ENCODE peak calls at places on chromosomes 16 and 17, in seven cellular contexts. P is fibroblast of lung, N is MCF 10A, A is BJ, K is transverse colon, C is stomach, Z is breast epithelium. E is an unnamed sample.

GRCh38 chr17:2028737-2029136 is 1.2 kb upstream of the DPH1 start:
- DNase-seq in P (no peak), N (no peak), A (no peak), K (no peak), C (no peak), Z (no peak), E (no peak)

GRCh38 chr17:50189396-50190277 is 11.8 kb downstream of the COL1A1 start:
- DNase-seq in P (peak), N (no peak), A (no peak), K (no peak), C (no peak), Z (no peak), E (no peak)

GRCh38 chr17:77423589-77424451 is 283.1 kb downstream of the SEC14L1 start:
- DNase-seq in P (peak), N (peak), A (peak), K (peak), C (peak), Z (peak), E (no peak)

GRCh38 chr17:45117848-45118646 is 14.3 kb downstream of the PLCD3 start:
- DNase-seq in P (no peak), N (no peak), A (no peak), K (no peak), C (no peak), Z (no peak), E (no peak)

GRCh38 chr17:30905742-30906100 is 317 bp downstream of the TEFM start:
- DNase-seq in P (no peak), N (no peak), A (no peak), K (peak), C (no peak), Z (no peak), E (no peak)

GRCh38 chr16:31148281-31148728 is 1.6 kb downstream of the PRSS36 start:
- DNase-seq in P (no peak), N (no peak), A (no peak), K (peak), C (peak), Z (no peak), E (no peak)

GRCh38 chr17:7560172-7561027 is 1.3 kb upstream of the SENP3 start:
- DNase-seq in P (peak), N (no peak), A (no peak), K (peak), C (peak), Z (peak), E (no peak)

GRCh38 chr17:38598536-38598935 is 7.2 kb downstream of the SRCIN1 start:
- DNase-seq in P (peak), N (peak), A (no peak), K (peak), C (peak), Z (no peak), E (no peak)

GRCh38 chr16:29992371-29992967 is 2.9 kb downstream of the HIRIP3 start:
- DNase-seq in P (peak), N (no peak), A (no peak), K (no peak), C (no peak), Z (no peak), E (no peak)

GRCh38 chr17:47223007-47223406 is 13.9 kb downstream of the MYL4 start:
- DNase-seq in P (no peak), N (no peak), A (no peak), K (no peak), C (no peak), Z (no peak), E (no peak)

GRCh38 chr16:29007865-29008593 is 23.2 kb downstream of the LAT start:
- DNase-seq in P (peak), N (peak), A (no peak), K (no peak), C (no peak), Z (no peak), E (no peak)

GRCh38 chr17:80233202-80233601 is 13.0 kb downstream of the SLC26A11 start:
- DNase-seq in P (no peak), N (no peak), A (no peak), K (no peak), C (no peak), Z (no peak), E (no peak)

GRCh38 chr17:60229189-60229802 is 79.5 kb downstream of the CA4 start:
- DNase-seq in P (peak), N (peak), A (no peak), K (no peak), C (no peak), Z (no peak), E (no peak)

DNA sequence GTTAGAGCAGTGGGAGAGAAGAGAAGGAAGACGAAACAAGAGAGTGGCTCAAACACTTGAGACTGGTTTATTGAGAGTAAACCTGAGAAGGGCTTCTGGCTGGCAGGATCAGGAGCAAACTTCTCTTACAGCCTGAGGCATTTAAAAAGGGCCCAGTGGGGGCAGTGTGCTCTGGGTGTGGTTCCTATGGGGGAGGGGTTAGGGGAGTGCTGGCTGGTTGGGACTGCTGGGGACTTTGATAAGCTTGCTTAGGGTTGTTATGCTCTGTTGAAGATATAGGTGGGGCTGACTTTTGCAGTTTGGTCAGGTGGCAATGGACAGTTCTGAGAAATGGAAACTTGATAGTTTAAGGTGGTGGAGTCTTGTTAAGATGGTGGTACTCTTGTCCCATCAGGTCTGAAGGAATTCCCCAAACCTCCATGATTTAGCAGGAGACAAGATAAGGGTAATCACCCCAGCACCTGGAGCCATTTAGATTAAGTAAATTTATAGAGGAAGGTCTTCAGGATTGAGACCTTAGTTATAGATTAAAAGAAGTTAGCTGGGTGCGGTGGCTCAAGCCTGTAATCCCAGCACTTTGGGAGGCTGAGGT is 79.3 kb downstream of the EMP2 start:
- DNase-seq in P (no peak), N (no peak), A (no peak), K (no peak), C (no peak), Z (no peak), E (no peak)
- TF ChIP-seq CTCF in P (no peak), N (no peak), A (no peak), K (no peak), C (no peak), Z (no peak), E (no peak)

GRCh38 chr16:51355871-51356270 is 204.8 kb upstream of the SALL1 start:
- DNase-seq in P (no peak), N (no peak), A (no peak), K (no peak), C (no peak), Z (no peak), E (no peak)

GRCh38 chr16:51359141-51359960 is 208.3 kb upstream of the SALL1 start:
- DNase-seq in P (peak), N (no peak), A (no peak), K (peak), C (no peak), Z (no peak), E (no peak)

GRCh38 chr16:51353055-51353454 is 202.0 kb upstream of the SALL1 start:
- DNase-seq in P (no peak), N (no peak), A (no peak), K (no peak), C (no peak), Z (no peak), E (no peak)

GRCh38 chr16:51357839-51358238 is 206.8 kb upstream of the SALL1 start:
- DNase-seq in P (no peak), N (no peak), A (no peak), K (no peak), C (no peak), Z (no peak), E (no peak)

GRCh38 chr16:51355195-51355594 is 204.1 kb upstream of the SALL1 start:
- DNase-seq in P (no peak), N (no peak), A (no peak), K (no peak), C (no peak), Z (no peak), E (no peak)
- TF ChIP-seq CTCF in P (no peak), N (no peak), A (no peak), K (no peak), C (no peak), Z (no peak), E (no peak)

GRCh38 chr17:53516643-53517042 is 306.1 kb upstream of the KIF2B start:
- DNase-seq in P (peak), N (peak), A (no peak), K (no peak), C (no peak), Z (no peak), E (no peak)
- TF ChIP-seq CTCF in P (peak), N (peak), A (no peak), K (no peak), C (no peak), Z (no peak), E (no peak)

GRCh38 chr17:74085434-74085833 is 118.0 kb upstream of the RPL38 start:
- DNase-seq in P (no peak), N (no peak), A (no peak), K (no peak), C (no peak), Z (no peak), E (no peak)

GRCh38 chr17:74089869-74090464 is 113.5 kb upstream of the RPL38 start:
- DNase-seq in P (peak), N (peak), A (no peak), K (peak), C (peak), Z (no peak), E (no peak)

GRCh38 chr17:74083321-74083720 is 120.2 kb upstream of the RPL38 start:
- DNase-seq in P (no peak), N (no peak), A (no peak), K (no peak), C (no peak), Z (no peak), E (no peak)

GRCh38 chr17:74086992-74087391 is 116.5 kb upstream of the RPL38 start:
- DNase-seq in P (no peak), N (no peak), A (no peak), K (no peak), C (no peak), Z (no peak), E (no peak)
- TF ChIP-seq CTCF in P (no peak), N (no peak), A (no peak), K (no peak), C (no peak), Z (no peak), E (no peak)

DNA sequence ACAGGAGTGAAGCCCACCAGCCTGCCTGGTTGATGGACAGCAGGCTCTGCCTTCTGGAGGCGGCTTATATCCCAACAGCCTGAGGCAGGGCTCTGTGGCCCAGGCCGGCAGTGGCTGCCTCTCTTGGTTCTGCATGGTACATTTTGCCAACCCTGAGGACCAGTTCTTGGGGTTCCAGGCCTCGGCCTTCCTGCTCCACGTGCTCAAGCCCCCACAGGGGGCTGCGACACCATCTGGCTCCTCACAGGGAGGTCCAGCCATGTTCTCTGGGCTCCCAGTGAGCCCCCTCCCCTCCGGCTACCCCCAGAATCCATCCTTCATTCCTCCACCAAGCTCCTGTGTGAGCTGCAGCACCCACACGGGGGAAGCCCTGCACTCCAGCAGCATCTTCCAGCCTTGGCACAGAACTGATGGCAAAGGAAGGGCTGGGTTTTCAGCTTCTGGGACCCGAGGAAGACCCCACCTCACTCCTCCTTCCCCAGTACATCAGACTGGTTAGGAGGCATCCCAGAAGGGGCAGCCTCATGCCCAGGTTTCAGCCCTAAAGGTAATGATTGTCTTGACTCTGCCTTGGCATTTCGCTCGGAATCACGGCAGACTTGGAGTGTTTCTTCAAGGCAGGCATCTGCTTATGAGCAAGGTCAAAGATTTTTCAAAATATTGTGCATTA is 231.2 kb downstream of the CPPED1 start:
- DNase-seq in P (no peak), N (no peak), A (no peak), K (no peak), C (no peak), Z (no peak), E (no peak)
- TF ChIP-seq CTCF in P (no peak), N (no peak), A (no peak), K (no peak), C (no peak), Z (no peak), E (no peak)

GRCh38 chr17:34517406-34517805 is 62.0 kb upstream of the TMEM132E start:
- DNase-seq in P (no peak), N (no peak), A (no peak), K (no peak), C (no peak), Z (no peak), E (no peak)

GRCh38 chr17:34519286-34519685 is 60.1 kb upstream of the TMEM132E start:
- DNase-seq in P (no peak), N (no peak), A (no peak), K (no peak), C (no peak), Z (no peak), E (no peak)
- TF ChIP-seq CTCF in P (peak), N (no peak), A (peak), K (peak), C (no peak), Z (no peak), E (no peak)

GRCh38 chr17:28547623-28548416 is 4.6 kb downstream of the UNC119 start:
- DNase-seq in P (peak), N (peak), A (no peak), K (peak), C (peak), Z (peak), E (peak)

GRCh38 chr17:28544402-28545140 is 7.9 kb downstream of the UNC119 start:
- DNase-seq in P (no peak), N (no peak), A (no peak), K (no peak), C (no peak), Z (no peak), E (no peak)

GRCh38 chr17:28545787-28546415 is 6.5 kb downstream of the UNC119 start:
- DNase-seq in P (no peak), N (no peak), A (no peak), K (no peak), C (no peak), Z (no peak), E (no peak)

GRCh38 chr17:28547096-28547622 is 5.3 kb downstream of the UNC119 start:
- DNase-seq in P (no peak), N (no peak), A (no peak), K (no peak), C (no peak), Z (no peak), E (no peak)

DNA sequence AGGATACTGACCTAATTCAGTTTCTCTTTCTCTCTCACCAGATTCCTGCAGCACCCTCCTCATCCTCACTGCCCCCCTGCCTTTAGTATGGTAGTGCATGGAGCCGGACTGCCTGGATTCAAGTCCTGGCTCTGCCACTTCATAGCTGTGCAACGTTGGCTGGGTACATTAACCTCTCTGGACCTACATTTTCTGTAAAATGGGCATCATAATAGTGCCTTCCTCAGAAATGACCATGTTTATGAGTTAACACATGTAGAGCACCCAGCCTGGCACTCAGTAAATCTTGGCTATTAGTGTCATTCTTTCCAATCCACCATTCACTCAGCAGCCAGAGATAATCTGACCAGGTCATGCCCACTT is 7.3 kb downstream of the UNC119 start:
- DNase-seq in P (no peak), N (no peak), A (no peak), K (no peak), C (no peak), Z (no peak), E (no peak)
- TF ChIP-seq CTCF in P (no peak), N (no peak), A (no peak), K (no peak), C (no peak), Z (no peak), E (no peak)

E was measured in omental fat pad.